ENCODE peak calls at places on chromosomes 7 and 10, in nine cellular contexts. R is testis, D is IMR-90, Z is colonic mucosa, W is tibial nerve, V is breast epithelium, M is upper lobe of left lung, C is sigmoid colon, U is HepG2. J is an unnamed sample. For H3K4me1, the result is how much of the 10 kb centered on the place peaks cover.

GRCh38 chr10:86077271-86077670 is 289.3 kb downstream of the GRID1 start:
- DNase-seq in R (no peak), D (no peak), Z (no peak), W (no peak), V (no peak), M (no peak), C (no peak), U (no peak), J (no peak)

GRCh38 chr7:21946228-21946709 is 570 bp upstream of the CDCA7L start:
- DNase-seq in R (no peak), D (no peak), Z (no peak), W (no peak), V (no peak), M (peak), C (no peak), U (no peak), J (no peak)

GRCh38 chr7:33423646-33424020 is 294.3 kb downstream of the BBS9 start:
- DNase-seq in R (no peak), D (no peak), Z (peak), W (peak), V (no peak), M (no peak), C (no peak), U (peak), J (no peak)

GRCh38 chr7:117005449-117005848 is 52.1 kb downstream of the ST7 start:
- DNase-seq in R (no peak), D (no peak), Z (no peak), W (no peak), V (no peak), M (no peak), C (no peak), U (no peak), J (no peak)

GRCh38 chr7:122858310-122858709 is 27.9 kb downstream of the CADPS2 start:
- DNase-seq in R (no peak), D (no peak), Z (no peak), W (no peak), V (no peak), M (no peak), C (no peak), U (peak), J (no peak)

GRCh38 chr7:103524042-103524907 is 78.3 kb upstream of the SLC26A5 start:
- DNase-seq in R (no peak), D (peak), Z (no peak), W (no peak), V (no peak), M (no peak), C (no peak), U (peak), J (no peak)

GRCh38 chr10:77768046-77768445 is 130.4 kb upstream of the KCNMA1 start:
- DNase-seq in R (no peak), D (no peak), Z (no peak), W (no peak), V (no peak), M (no peak), C (no peak), U (no peak), J (no peak)

GRCh38 chr10:80709879-80710278 is 172.2 kb downstream of the SH2D4B start:
- DNase-seq in R (no peak), D (no peak), Z (no peak), W (no peak), V (no peak), M (no peak), C (no peak), U (no peak), J (no peak)

GRCh38 chr10:131920151-131920550 is 19.3 kb downstream of the PPP2R2D start:
- DNase-seq in R (no peak), D (no peak), Z (no peak), W (no peak), V (no peak), M (no peak), C (peak), U (no peak), J (no peak)

GRCh38 chr7:77415822-77416620 is at the start of gene GSAP:
- DNase-seq in R (peak), D (no peak), Z (peak), W (peak), V (peak), M (peak), C (peak), U (no peak), J (peak)

GRCh38 chr10:74451127-74451829 is 300.3 kb downstream of the ADK start:
- DNase-seq in R (no peak), D (no peak), Z (no peak), W (no peak), V (no peak), M (no peak), C (no peak), U (no peak), J (no peak)

GRCh38 chr10:33010132-33011037 is 52.4 kb upstream of the ITGB1 start:
- DNase-seq in R (no peak), D (peak), Z (no peak), W (no peak), V (no peak), M (no peak), C (no peak), U (peak), J (no peak)

GRCh38 chr7:37354661-37355131 is 94.0 kb downstream of the ELMO1 start:
- DNase-seq in R (peak), D (no peak), Z (peak), W (peak), V (no peak), M (peak), C (peak), U (no peak), J (peak)

GRCh38 chr10:11440250-11441150 is 170.9 kb downstream of the USP6NL start:
- DNase-seq in R (no peak), D (no peak), Z (no peak), W (no peak), V (no peak), M (no peak), C (no peak), U (no peak), J (no peak)

GRCh38 chr10:77702166-77702565 is 64.6 kb upstream of the KCNMA1 start:
- DNase-seq in R (peak), D (peak), Z (peak), W (no peak), V (no peak), M (no peak), C (no peak), U (no peak), J (no peak)

GRCh38 chr10:48590945-48591344 is 13.9 kb downstream of the ARHGAP22 start:
- DNase-seq in R (no peak), D (no peak), Z (no peak), W (no peak), V (no peak), M (no peak), C (no peak), U (no peak), J (peak)

GRCh38 chr10:5292196-5292735 is 72.5 kb upstream of the UCN3 start:
- DNase-seq in R (no peak), D (no peak), Z (peak), W (no peak), V (no peak), M (peak), C (no peak), U (no peak), J (no peak)

GRCh38 chr10:112045885-112046284 is 137.7 kb downstream of the GPAM start:
- DNase-seq in R (no peak), D (no peak), Z (no peak), W (no peak), V (no peak), M (no peak), C (no peak), U (no peak), J (no peak)

GRCh38 chr10:43816351-43817321 is 168.0 kb upstream of the ZNF32 start:
- DNase-seq in R (no peak), D (peak), Z (peak), W (no peak), V (no peak), M (no peak), C (peak), U (no peak), J (no peak)

GRCh38 chr10:35259769-35260397 is 76.4 kb upstream of the CCNY start:
- DNase-seq in R (no peak), D (peak), Z (no peak), W (no peak), V (no peak), M (no peak), C (no peak), U (peak), J (no peak)

GRCh38 chr10:186911-187310 is 51.7 kb downstream of the ZMYND11 start:
- DNase-seq in R (no peak), D (no peak), Z (no peak), W (no peak), V (no peak), M (no peak), C (no peak), U (no peak), J (no peak)

GRCh38 chr7:138750473-138750872 is 47.3 kb upstream of the TMEM213 start:
- DNase-seq in R (no peak), D (no peak), Z (no peak), W (no peak), V (no peak), M (no peak), C (no peak), U (no peak), J (no peak)
- H3K4me1 ChIP-seq in R (under half), D (under half), Z (under half), W (under half), V (under half), M (under half), C (under half), U (half or more), J (under half)

GRCh38 chr7:2175091-2175490 is 57.7 kb downstream of the MAD1L1 start:
- DNase-seq in R (no peak), D (no peak), Z (no peak), W (no peak), V (no peak), M (no peak), C (no peak), U (no peak), J (no peak)
- H3K27ac ChIP-seq in R (no peak), D (peak), Z (no peak), W (peak), V (peak), M (no peak), C (peak), U (no peak), J (no peak)

DNA sequence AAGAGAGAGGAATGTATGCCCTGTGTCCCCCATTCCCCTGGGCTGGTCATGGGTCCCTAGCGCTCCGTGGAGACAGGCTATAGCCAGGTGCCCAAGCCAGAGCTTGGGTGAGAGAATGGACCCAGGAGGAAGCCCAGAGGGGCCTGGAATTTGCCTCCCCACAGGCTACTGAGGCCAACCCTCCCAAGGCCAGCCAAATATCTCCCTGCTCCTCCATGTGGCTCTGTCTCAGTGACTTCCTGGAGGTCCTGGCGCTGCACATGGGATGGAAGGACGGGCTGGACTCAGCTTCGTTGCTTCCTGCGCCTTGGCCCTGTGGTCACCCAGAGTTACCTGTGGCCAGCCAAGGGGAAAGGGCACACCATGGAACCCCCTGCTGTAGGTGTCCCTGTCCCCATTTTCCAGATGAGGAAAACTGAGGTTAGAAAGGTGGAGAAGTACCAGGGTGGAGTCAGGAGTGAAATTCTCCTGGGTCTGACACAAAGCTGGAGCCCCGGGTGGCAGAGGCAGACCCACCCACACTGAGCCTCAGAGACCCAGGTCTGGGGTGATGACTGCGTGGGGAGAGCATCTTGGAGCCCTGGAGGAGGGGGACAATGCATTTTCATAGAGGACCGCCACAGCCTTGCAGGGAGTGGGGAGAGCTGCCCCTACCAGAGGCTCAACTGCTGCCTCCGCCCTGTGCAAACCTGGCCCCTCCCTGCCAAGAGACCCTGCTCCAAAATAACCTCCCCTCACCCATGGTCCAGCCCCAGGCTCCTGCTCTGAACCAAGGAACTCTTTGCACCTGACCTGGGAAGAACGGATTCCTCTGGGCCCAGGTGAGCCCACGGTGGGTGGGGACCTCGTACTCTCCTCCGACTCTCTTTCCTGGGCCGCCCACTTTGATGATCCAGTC is 42.6 kb downstream of the TMEM270 start:
- DNase-seq in R (no peak), D (no peak), Z (no peak), W (no peak), V (no peak), M (no peak), C (peak), U (no peak), J (no peak)
- TF ChIP-seq CTCF in R (no peak), D (no peak), Z (no peak), W (no peak), V (no peak), M (no peak), C (no peak), U (no peak), J (no peak)

GRCh38 chr10:29321656-29322055 is 32.8 kb downstream of the LYZL1 start:
- DNase-seq in R (no peak), D (no peak), Z (no peak), W (no peak), V (no peak), M (no peak), C (no peak), U (no peak), J (no peak)

GRCh38 chr10:29317027-29317420 is 28.2 kb downstream of the LYZL1 start:
- DNase-seq in R (no peak), D (peak), Z (no peak), W (no peak), V (no peak), M (no peak), C (no peak), U (no peak), J (no peak)

GRCh38 chr10:29317423-29318021 is 28.7 kb downstream of the LYZL1 start:
- DNase-seq in R (no peak), D (no peak), Z (no peak), W (no peak), V (no peak), M (no peak), C (no peak), U (peak), J (peak)

GRCh38 chr10:29316308-29317026 is 27.6 kb downstream of the LYZL1 start:
- DNase-seq in R (no peak), D (no peak), Z (no peak), W (no peak), V (no peak), M (no peak), C (no peak), U (peak), J (no peak)

DNA sequence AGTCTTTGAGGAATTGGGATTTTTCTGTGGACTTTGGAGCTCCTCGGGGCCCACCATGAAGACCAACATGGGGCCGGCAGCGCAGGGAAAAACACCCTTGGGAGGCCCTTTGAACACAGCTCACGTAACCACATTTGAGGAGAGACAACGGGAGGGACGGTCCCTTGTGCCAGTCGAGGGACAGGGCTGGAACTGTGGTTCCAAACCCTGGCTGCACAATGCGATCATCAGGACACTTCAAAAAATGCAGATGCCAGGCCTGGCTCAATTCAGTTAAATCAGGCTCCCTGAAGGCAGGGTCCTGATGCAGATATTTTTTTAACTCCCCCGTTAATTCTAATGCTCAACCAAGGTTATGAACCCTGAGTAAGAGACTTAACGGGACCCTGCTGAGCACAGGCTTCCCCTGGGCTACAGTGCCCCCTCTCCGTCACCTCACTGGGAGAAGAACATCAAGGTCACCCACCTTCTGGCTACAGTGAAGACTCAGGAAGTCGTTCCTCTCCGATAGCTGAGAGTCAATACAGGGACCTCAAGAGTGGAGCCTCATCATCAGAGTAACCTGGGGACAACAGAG is 30.4 kb downstream of the LYZL1 start:
- DNase-seq in R (no peak), D (no peak), Z (no peak), W (no peak), V (no peak), M (no peak), C (no peak), U (peak), J (no peak)
- H3K4me1 ChIP-seq in R (under half), D (under half), Z (under half), W (under half), V (under half), M (under half), C (under half), U (half or more), J (under half)